ENCODE peak calls at places on chromosomes 1 and 21, in six cellular contexts. C, L, H, D, R and I are unnamed samples.

GRCh38 chr1:238088891-238089290 is 198.2 kb upstream of the ZP4 start:
- DNase-seq in C (peak; percentile 25), L (no peak), H (no peak), D (no peak), R (no peak), I (no peak)

GRCh38 chr1:225653463-225654276 is 747 bp upstream of the ENAH start:
- DNase-seq in C (peak; percentile 70), L (no peak), H (peak; percentile 15), D (no peak), R (peak; percentile 14), I (no peak)

GRCh38 chr1:95650631-95651030 is 416.6 kb downstream of the RWDD3 start:
- DNase-seq in C (no peak), L (no peak), H (no peak), D (no peak), R (no peak), I (no peak)

GRCh38 chr1:39258146-39258924 is 53.8 kb downstream of the MACF1 start:
- DNase-seq in C (peak; percentile 57), L (peak; percentile 50), H (no peak), D (peak; percentile 40), R (peak; percentile 65), I (peak; percentile 30)

GRCh38 chr1:180424848-180425457 is 77.4 kb downstream of the ACBD6 start:
- DNase-seq in C (peak; percentile 79), L (no peak), H (no peak), D (no peak), R (no peak), I (no peak)

GRCh38 chr21:44521301-44521927 is 18.6 kb downstream of the KRTAP10-1 start:
- DNase-seq in C (no peak), L (no peak), H (no peak), D (no peak), R (no peak), I (no peak)

GRCh38 chr1:55309786-55310516 is 94.8 kb upstream of the USP24 start:
- DNase-seq in C (no peak), L (no peak), H (no peak), D (no peak), R (no peak), I (no peak)

GRCh38 chr1:69766431-69766830 is 198.7 kb downstream of the LRRC7 start:
- DNase-seq in C (no peak), L (no peak), H (no peak), D (no peak), R (no peak), I (no peak)

GRCh38 chr1:28257736-28258135 is 1.6 kb upstream of the SESN2 start:
- DNase-seq in C (no peak), L (no peak), H (no peak), D (no peak), R (no peak), I (no peak)

GRCh38 chr1:41381691-41382530 is 20.7 kb downstream of the FOXO6 start:
- DNase-seq in C (peak; percentile 59), L (peak; percentile 20), H (no peak), D (no peak), R (no peak), I (no peak)

GRCh38 chr1:94926365-94926914 is 470 bp downstream of the CNN3 start:
- DNase-seq in C (peak; percentile 41), L (no peak), H (peak; percentile 57), D (peak; percentile 15), R (peak; percentile 12), I (no peak)

GRCh38 chr21:16509466-16509865 is 779.7 kb downstream of the USP25 start:
- DNase-seq in C (no peak), L (no peak), H (no peak), D (no peak), R (no peak), I (no peak)

GRCh38 chr1:230507671-230508407 is 81.7 kb upstream of the PGBD5 start:
- DNase-seq in C (no peak), L (no peak), H (no peak), D (no peak), R (no peak), I (no peak)

GRCh38 chr1:37478890-37479254 is 4.5 kb downstream of the ZC3H12A start:
- DNase-seq in C (no peak), L (no peak), H (no peak), D (peak; percentile 35), R (peak; percentile 45), I (no peak)

GRCh38 chr1:189752461-189752860 is 725.2 kb downstream of the BRINP3 start:
- DNase-seq in C (no peak), L (no peak), H (no peak), D (no peak), R (no peak), I (no peak)